ENCODE peak calls at places on chromosome 19, in four cellular contexts. N is NCI-H2107; Y is central memory CD4-positive, alpha-beta T cell; A is CMK. E is an unnamed sample.

GRCh38 chr19:23851966-23852365 is 62.7 kb upstream of the ZNF726 start:
- DNase-seq in N (no peak), Y (no peak), A (no peak), E (no peak)

GRCh38 chr19:43464089-43464775 is 1.2 kb downstream of the LYPD3 start:
- DNase-seq in N (no peak), Y (no peak), A (no peak), E (no peak)

GRCh38 chr19:11377237-11377636 is 2.8 kb downstream of the SWSAP1 start:
- DNase-seq in N (no peak), Y (no peak), A (no peak), E (no peak)

GRCh38 chr19:45920458-45920857 is 5.9 kb upstream of the NANOS2 start:
- DNase-seq in N (no peak), Y (no peak), A (no peak), E (no peak)

GRCh38 chr19:39203372-39204341 is at the start of gene SYCN:
- DNase-seq in N (no peak), Y (no peak), A (no peak), E (no peak)

GRCh38 chr19:43541920-43542650 is 9.1 kb downstream of the ZNF575 start:
- DNase-seq in N (no peak), Y (no peak), A (no peak), E (no peak)

GRCh38 chr19:37964109-37964508 is 57.1 kb downstream of the SIPA1L3 start:
- DNase-seq in N (no peak), Y (no peak), A (no peak), E (no peak)

GRCh38 chr19:46297700-46298476 is 1.0 kb downstream of the HIF3A start:
- DNase-seq in N (no peak), Y (no peak), A (no peak), E (no peak)

GRCh38 chr19:1817553-1818179 is 5.6 kb upstream of the ATP8B3 start:
- DNase-seq in N (no peak), Y (no peak), A (no peak), E (no peak)

E was measured in NCI-H187 treated with DMSO at 0.1 percent for 48 hours.